ENCODE peak calls at places on chromosomes 11 and 22, in four cellular contexts. Z, F, Q and O are unnamed samples.

GRCh38 chr22:44311855-44312170 is 938 bp downstream of the SHISAL1 start:
- DNase-seq in Z (no peak), F (no peak), Q (no peak), O (no peak)

GRCh38 chr11:96094156-96094555 is 170.2 kb upstream of the MTMR2 start:
- DNase-seq in Z (no peak), F (no peak), Q (no peak), O (no peak)

GRCh38 chr22:44033689-44034088 is 9.6 kb downstream of the PARVB start:
- DNase-seq in Z (no peak), F (no peak), Q (no peak), O (no peak)

GRCh38 chr11:1507381-1508140 is 21.0 kb upstream of the MOB2 start:
- DNase-seq in Z (no peak), F (no peak), Q (no peak), O (no peak)

GRCh38 chr11:102010776-102011500 is 36.3 kb upstream of the CFAP300 start:
- DNase-seq in Z (peak; percentile 84), F (peak; percentile 81), Q (no peak), O (peak; percentile 10)

GRCh38 chr11:27777013-27777412 is 76.8 kb upstream of the BDNF start:
- DNase-seq in Z (no peak), F (no peak), Q (no peak), O (no peak)

GRCh38 chr22:40415531-40416266 is 45.3 kb downstream of the SGSM3 start:
- DNase-seq in Z (peak; percentile 39), F (no peak), Q (peak; percentile 19), O (no peak)

GRCh38 chr11:128153697-128154048 is 433.7 kb downstream of the ETS1 start:
- DNase-seq in Z (no peak), F (no peak), Q (no peak), O (no peak)

GRCh38 chr22:42257386-42257785 is 13.1 kb downstream of the TCF20 start:
- DNase-seq in Z (no peak), F (no peak), Q (no peak), O (no peak)

GRCh38 chr11:60866911-60867870 is at the start of gene ZP1:
- DNase-seq in Z (no peak), F (no peak), Q (no peak), O (no peak)

GRCh38 chr11:2825261-2825885 is 60.2 kb downstream of the CDKN1C start:
- DNase-seq in Z (peak; percentile 72), F (peak; percentile 72), Q (no peak), O (peak; percentile 47)

GRCh38 chr11:67195971-67196418 is 70.3 kb upstream of the GRK2 start:
- DNase-seq in Z (no peak), F (no peak), Q (no peak), O (no peak)

GRCh38 chr11:69131644-69132300 is 24.0 kb upstream of the SMIM38 start:
- DNase-seq in Z (peak; percentile 74), F (peak; percentile 85), Q (no peak), O (peak; percentile 90)

GRCh38 chr11:36513965-36514364 is 3.9 kb upstream of the TRAF6 start:
- DNase-seq in Z (no peak), F (no peak), Q (no peak), O (no peak)

GRCh38 chr11:26276798-26277424 is 55.0 kb upstream of the ANO3 start:
- DNase-seq in Z (no peak), F (peak; percentile 41), Q (peak; percentile 21), O (peak; percentile 41)

GRCh38 chr11:126696976-126697375 is 303.6 kb downstream of the KIRREL3 start:
- DNase-seq in Z (no peak), F (no peak), Q (no peak), O (no peak)

GRCh38 chr11:62611705-62612365 is 740 bp downstream of the EML3 start:
- DNase-seq in Z (peak; percentile 71), F (peak; percentile 71), Q (no peak), O (peak; percentile 51)

GRCh38 chr22:26273011-26273675 is 103.9 kb downstream of the SEZ6L start:
- DNase-seq in Z (no peak), F (no peak), Q (no peak), O (no peak)

GRCh38 chr11:111148116-111148515 is 97.4 kb upstream of the POU2AF2 start:
- DNase-seq in Z (no peak), F (no peak), Q (no peak), O (no peak)

GRCh38 chr22:47310601-47311000 is 548.2 kb downstream of the TBC1D22A start:
- DNase-seq in Z (no peak), F (no peak), Q (no peak), O (no peak)

GRCh38 chr11:71256080-71256479 is 3.7 kb upstream of the SHANK2 start:
- DNase-seq in Z (no peak), F (no peak), Q (no peak), O (no peak)

GRCh38 chr11:65378208-65378927 is 4.1 kb downstream of the SLC25A45 start:
- DNase-seq in Z (no peak), F (no peak), Q (no peak), O (no peak)

GRCh38 chr11:72721689-72722049 is 30.5 kb downstream of the ARAP1 start:
- DNase-seq in Z (peak; percentile 59), F (no peak), Q (no peak), O (peak; percentile 45)

GRCh38 chr22:48138855-48139254 is 1376.4 kb downstream of the TBC1D22A start:
- DNase-seq in Z (no peak), F (no peak), Q (no peak), O (no peak)

GRCh38 chr11:36306888-36307287 is 10.8 kb downstream of the PRR5L start:
- DNase-seq in Z (no peak), F (no peak), Q (no peak), O (no peak)

GRCh38 chr11:117535201-117535869 is 207.7 kb downstream of the CEP164 start:
- DNase-seq in Z (no peak), F (peak; percentile 39), Q (no peak), O (peak; percentile 49)

GRCh38 chr11:12502950-12503579 is 125.7 kb downstream of the PARVA start:
- DNase-seq in Z (no peak), F (no peak), Q (no peak), O (no peak)

GRCh38 chr11:68351450-68352275 is 39.3 kb downstream of the LRP5 start:
- DNase-seq in Z (no peak), F (no peak), Q (no peak), O (no peak)

GRCh38 chr22:47738472-47739013 is 976.1 kb downstream of the TBC1D22A start:
- DNase-seq in Z (no peak), F (no peak), Q (no peak), O (no peak)

GRCh38 chr11:27390959-27391326 is 27.9 kb upstream of the CCDC34 start:
- DNase-seq in Z (no peak), F (no peak), Q (no peak), O (no peak)

GRCh38 chr22:43826142-43827093 is 14.3 kb upstream of the EFCAB6 start:
- DNase-seq in Z (no peak), F (no peak), Q (no peak), O (peak; percentile 58)

GRCh38 chr22:47307326-47307725 is 544.9 kb downstream of the TBC1D22A start:
- DNase-seq in Z (no peak), F (no peak), Q (no peak), O (no peak)

GRCh38 chr22:18994780-18995711 is 59.0 kb upstream of the PRODH start:
- DNase-seq in Z (peak; percentile 41), F (no peak), Q (no peak), O (peak; percentile 36)

GRCh38 chr11:30457045-30457444 is 129.1 kb downstream of the MPPED2 start:
- DNase-seq in Z (no peak), F (no peak), Q (no peak), O (peak; percentile 3)

GRCh38 chr11:18013790-18014507 is 1.1 kb upstream of the SERGEF start:
- DNase-seq in Z (no peak), F (no peak), Q (peak; percentile 7), O (peak; percentile 9)

GRCh38 chr22:25627271-25627848 is 62.9 kb downstream of the GRK3 start:
- DNase-seq in Z (no peak), F (no peak), Q (no peak), O (no peak)

GRCh38 chr22:47089796-47090460 is 327.5 kb downstream of the TBC1D22A start:
- DNase-seq in Z (no peak), F (no peak), Q (no peak), O (no peak)

GRCh38 chr11:15213471-15214231 is 98.9 kb downstream of the INSC start:
- DNase-seq in Z (no peak), F (no peak), Q (no peak), O (no peak)

GRCh38 chr22:46588279-46589140 is 31.7 kb upstream of the GRAMD4 start:
- DNase-seq in Z (no peak), F (no peak), Q (no peak), O (no peak)

GRCh38 chr22:20783844-20784723 is 10.2 kb downstream of the SERPIND1 start:
- DNase-seq in Z (no peak), F (no peak), Q (peak; percentile 52), O (peak; percentile 45)
- H3K9me3 ChIP-seq in Z (no peaks in the 10 kb centered on the region), F (no peaks in the 10 kb centered on the region), Q (no peaks in the 10 kb centered on the region), O (no peaks in the 10 kb centered on the region)

GRCh38 chr11:43589601-43590250 is 90.8 kb upstream of the HSD17B12 start:
- DNase-seq in Z (no peak), F (no peak), Q (no peak), O (no peak)
- H3K27ac ChIP-seq in Z (no peak overlapping the region), F (no peak overlapping the region), Q (no peak overlapping the region), O (no peak overlapping the region)

GRCh38 chr11:8711895-8712442 is 29.4 kb downstream of the RPL27A start:
- DNase-seq in Z (no peak), F (no peak), Q (no peak), O (no peak)
- H3K4me3 ChIP-seq in Z (no peak overlapping the region), F (no peak overlapping the region), Q (no peak overlapping the region), O (no peak overlapping the region)

DNA sequence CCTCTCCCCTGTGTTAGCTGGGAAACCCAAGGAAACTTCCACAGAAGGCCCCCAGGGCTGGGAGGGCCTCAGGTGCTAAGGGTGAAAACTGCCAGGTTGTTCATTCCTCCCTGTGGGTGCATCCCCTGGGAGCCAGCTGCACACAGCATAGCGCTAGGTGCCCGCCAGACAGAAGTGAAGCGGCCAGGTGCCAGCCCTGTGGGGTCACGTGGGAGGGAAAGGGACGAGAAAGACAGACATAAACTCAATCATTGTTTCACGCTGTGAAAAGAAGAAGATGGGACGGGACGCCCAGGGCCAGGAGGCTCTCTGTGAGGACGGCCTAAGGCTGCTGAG is 31.6 kb upstream of the HMOX1 start:
- DNase-seq in Z (peak; percentile 38), F (no peak), Q (no peak), O (no peak)
- H3K9me3 ChIP-seq in Z (no peaks in the 10 kb centered on the region), F (no peaks in the 10 kb centered on the region), Q (no peaks in the 10 kb centered on the region), O (no peaks in the 10 kb centered on the region)

DNA sequence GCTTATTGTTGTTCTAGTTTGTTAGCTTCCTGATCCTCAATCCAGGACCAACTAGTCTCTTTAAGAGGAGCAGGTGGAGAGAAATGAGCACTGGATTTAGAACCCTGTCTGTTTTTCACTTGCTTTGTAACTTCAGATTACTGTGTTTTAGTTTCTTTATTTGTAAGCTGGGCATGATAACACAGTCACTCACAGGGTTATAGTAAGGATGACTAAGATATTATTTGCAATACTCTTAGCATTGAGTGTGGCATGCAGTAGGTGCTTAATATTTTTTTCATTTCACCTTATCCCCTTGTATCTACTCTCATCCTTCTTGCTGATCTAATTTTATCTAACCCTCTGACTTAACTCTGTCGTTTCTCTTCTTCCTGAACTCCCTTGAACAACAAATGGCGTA is 33.8 kb downstream of the DNHD1 start:
- DNase-seq in Z (no peak), F (no peak), Q (no peak), O (no peak)
- H3K27ac ChIP-seq in Z (no peak overlapping the region), F (no peak overlapping the region), Q (no peak overlapping the region), O (no peak overlapping the region)